ENCODE peak calls at places on chromosomes 4 and X, in ten cellular contexts. J is sigmoid colon, I is Panc1, X is HFF-Myc, N is mucosa of descending colon, M is choroid plexus epithelial cell, H is dorsolateral prefrontal cortex, Z is fibroblast of lung, Y is transverse colon, W is IMR-90. A is an unnamed sample.

GRCh38 chr4:127781303-127782024 is 658 bp upstream of the HSPA4L start:
- DNase-seq in X (no peak), M (peak; percentile 43), J (peak; percentile 77), W (peak; percentile 15), H (no peak), N (no peak), Y (peak; percentile 49), Z (peak; percentile 64), I (no peak), A (peak; percentile 50)

GRCh38 chr4:143336828-143337599 is at the start of gene GAB1:
- DNase-seq in Z (peak; percentile 85), J (peak; percentile 89), W (peak; percentile 80), X (no peak), M (peak; percentile 78), N (peak; percentile 87), I (no peak), Y (peak; percentile 86), H (peak; percentile 77), A (peak; percentile 93)

GRCh38 chrX:154804957-154805695 is at the start of gene MPP1:
- DNase-seq in Y (peak; percentile 84), Z (peak; percentile 68), N (peak; percentile 86), H (peak; percentile 65), I (no peak), X (no peak), J (peak; percentile 87), M (peak; percentile 79), W (peak; percentile 66), A (peak; percentile 96)

GRCh38 chrX:102516314-102516936 is at the start of gene TMSB15A:
- DNase-seq in W (peak; percentile 28), N (peak; percentile 63), J (peak; percentile 79), M (peak; percentile 40), I (no peak), X (no peak), H (peak; percentile 62), Y (peak; percentile 53), Z (peak; percentile 57), A (peak; percentile 86)

GRCh38 chr4:53055274-53055673 is 193.2 kb downstream of the RASL11B start:
- DNase-seq in H (no peak), W (peak; percentile 84), X (peak; percentile 85), Y (no peak), I (no peak), Z (peak; percentile 77), N (no peak), J (no peak), M (peak; percentile 90), A (no peak)

GRCh38 chr4:156512622-156513021 is 459.0 kb downstream of the PDGFC start:
- DNase-seq in Y (no peak), W (peak; percentile 42), Z (peak; percentile 69), J (no peak), X (no peak), M (peak; percentile 80), H (no peak), N (no peak), I (no peak), A (no peak)

GRCh38 chr4:26862381-26862915 is 1.8 kb downstream of the STIM2 start:
- DNase-seq in N (no peak), J (no peak), Z (no peak), I (no peak), M (no peak), Y (no peak), X (no peak), H (no peak), W (no peak), A (no peak)

GRCh38 chr4:138182838-138183426 is 59.2 kb downstream of the SLC7A11 start:
- DNase-seq in N (no peak), H (no peak), Z (peak; percentile 85), X (peak; percentile 54), I (no peak), W (peak; percentile 72), J (no peak), Y (no peak), M (peak; percentile 91), A (no peak)

GRCh38 chr4:133154725-133155124 is 5.6 kb downstream of the PCDH10 start:
- DNase-seq in I (peak; percentile 15), N (no peak), Y (no peak), H (peak; percentile 46), Z (peak; percentile 69), W (peak; percentile 41), M (peak; percentile 79), X (no peak), J (no peak), A (no peak)
- TF ChIP-seq CTCF in I (peak; percentile 56), N (no peak), Y (peak; percentile 13), H (peak; percentile 79), Z (peak; percentile 86), W (peak; percentile 69), M (peak; percentile 85), X (peak; percentile 46), J (peak; percentile 19), A (no peak)

GRCh38 chrX:10602646-10603045 is 17.7 kb downstream of the MID1 start:
- DNase-seq in I (no peak), Y (no peak), X (no peak), Z (no peak), M (no peak), W (no peak), N (no peak), H (no peak), J (no peak), A (no peak)

GRCh38 chrX:10598540-10598939 is 21.8 kb downstream of the MID1 start:
- DNase-seq in J (no peak), W (no peak), Y (no peak), N (no peak), X (no peak), Z (no peak), I (no peak), H (no peak), M (no peak), A (no peak)

GRCh38 chrX:10603612-10604011 is 16.8 kb downstream of the MID1 start:
- DNase-seq in N (no peak), W (no peak), Z (no peak), H (no peak), M (no peak), J (no peak), X (no peak), Y (no peak), I (no peak), A (no peak)

GRCh38 chrX:10600479-10600878 is 19.9 kb downstream of the MID1 start:
- DNase-seq in X (no peak), I (no peak), N (no peak), Z (no peak), M (no peak), J (no peak), Y (no peak), W (no peak), H (no peak), A (no peak)

DNA sequence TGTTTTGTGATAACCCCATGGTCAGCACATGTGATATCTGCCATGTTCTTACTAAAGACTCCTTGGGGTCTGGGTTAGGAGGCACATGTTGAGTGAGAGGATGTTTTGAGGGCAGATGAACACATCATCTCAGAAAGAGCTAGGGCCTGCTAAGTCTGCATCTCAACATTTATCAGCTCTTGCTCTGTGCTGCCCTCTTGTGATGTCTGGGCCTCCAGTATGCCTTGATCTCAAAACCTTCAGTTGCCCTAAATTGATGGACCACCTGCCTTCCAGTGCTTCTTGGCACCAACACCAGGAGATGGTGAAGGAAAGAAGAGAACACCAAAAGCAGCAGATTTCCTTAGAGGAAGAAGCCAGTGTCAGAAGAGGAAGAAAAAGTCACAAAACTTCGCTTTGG is 22.5 kb downstream of the MID1 start:
- DNase-seq in I (no peak), N (no peak), Z (peak; percentile 47), W (peak; percentile 32), Y (no peak), X (no peak), H (no peak), J (no peak), M (peak; percentile 67), A (no peak)
- TF ChIP-seq CTCF in I (peak; percentile 72), N (no peak), Z (peak; percentile 53), W (peak; percentile 46), Y (peak; percentile 16), X (peak; percentile 55), H (peak; percentile 51), J (no peak), M (peak; percentile 75), A (no peak)

GRCh38 chr4:141702472-141703182 is 66.2 kb downstream of the IL15 start:
- DNase-seq in Z (peak; percentile 66), Y (no peak), N (peak; percentile 47), M (peak; percentile 70), J (no peak), H (no peak), X (no peak), W (peak; percentile 49), I (no peak), A (no peak)

GRCh38 chr4:141706445-141706844 is 70.1 kb downstream of the IL15 start:
- DNase-seq in N (no peak), M (no peak), H (no peak), Z (peak; percentile 28), W (no peak), Y (no peak), J (no peak), I (no peak), X (no peak), A (no peak)

GRCh38 chr4:141705747-141706377 is 69.5 kb downstream of the IL15 start:
- DNase-seq in Z (peak; percentile 46), H (no peak), Y (no peak), I (no peak), J (no peak), M (no peak), W (no peak), X (no peak), N (no peak), A (no peak)

GRCh38 chr4:141705048-141705746 is 68.8 kb downstream of the IL15 start:
- DNase-seq in Y (no peak), X (no peak), H (no peak), J (no peak), I (no peak), W (no peak), Z (no peak), N (no peak), M (no peak), A (no peak)

DNA sequence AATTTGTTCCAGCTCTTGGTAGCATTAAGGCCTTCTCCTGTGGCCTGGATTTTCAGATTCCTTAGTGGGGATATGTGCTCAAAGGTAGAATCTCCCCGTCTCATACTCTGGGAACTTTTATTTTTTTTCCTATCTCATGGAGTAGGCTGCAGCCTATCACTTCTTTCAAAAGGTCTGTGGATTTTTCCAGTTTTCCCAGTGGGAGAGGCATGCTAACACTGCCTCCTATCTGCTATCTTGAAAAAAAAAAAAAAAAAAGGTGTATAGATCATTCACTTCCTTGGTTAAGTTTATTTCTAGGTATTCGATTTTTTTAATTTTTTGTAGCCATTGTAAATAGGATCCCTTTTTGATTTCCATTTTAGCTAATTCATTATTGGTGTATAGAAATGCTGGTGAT is 67.1 kb downstream of the IL15 start:
- DNase-seq in H (no peak), J (no peak), I (no peak), W (no peak), M (no peak), Y (no peak), Z (no peak), X (no peak), N (no peak), A (no peak)
- TF ChIP-seq CTCF in H (no peak), J (no peak), I (peak; percentile 10), W (no peak), M (peak; percentile 22), Y (peak; percentile 15), Z (no peak), X (no peak), N (no peak), A (no peak)

DNA sequence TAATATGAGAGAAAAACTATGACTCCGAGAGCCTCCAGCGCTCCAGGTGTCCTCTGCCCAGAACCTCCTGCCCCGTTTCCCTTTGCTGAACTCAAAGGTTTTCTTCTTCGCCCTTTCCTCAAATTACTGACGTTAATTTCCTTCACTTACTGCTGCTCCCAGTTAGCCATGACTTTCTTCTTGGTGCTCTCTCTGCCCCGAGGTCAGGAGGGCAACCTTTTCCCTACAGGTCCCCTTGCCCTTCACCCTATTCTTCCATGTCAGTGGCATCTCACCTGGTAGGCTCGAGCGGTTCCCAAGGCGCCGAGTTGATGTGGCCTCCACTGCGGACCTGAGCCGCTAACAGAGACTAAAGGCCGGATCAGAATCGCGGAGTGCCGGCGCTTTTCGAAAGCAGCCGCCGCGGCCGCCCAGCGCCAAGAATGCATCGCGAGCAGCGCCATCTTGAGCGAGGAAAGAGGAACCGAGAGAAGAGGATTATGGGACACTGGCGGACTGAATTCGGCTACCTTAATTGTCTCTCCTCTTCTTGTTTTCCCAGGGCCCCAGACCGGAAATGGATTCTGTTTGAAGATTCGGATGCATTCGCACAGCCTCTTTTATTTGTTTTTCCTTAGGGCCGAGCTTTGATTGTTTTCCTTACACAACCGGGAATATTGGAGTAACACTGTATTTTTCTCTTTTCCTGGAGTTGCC is at the start of gene ABCB7:
- DNase-seq in M (peak; percentile 81), Y (peak; percentile 68), J (peak; percentile 69), Z (peak; percentile 83), W (peak; percentile 67), X (peak; percentile 52), I (peak; percentile 25), N (peak; percentile 64), H (peak; percentile 43), A (peak; percentile 51)
- TF ChIP-seq CTCF in M (peak; percentile 46), Y (peak; percentile 10), J (no peak), Z (peak; percentile 21), W (peak; percentile 19), X (peak; percentile 12), I (peak; percentile 13), N (no peak), H (peak; percentile 37), A (no peak)